ENCODE peak calls at places on chromosomes 7 and 10, in ten cellular contexts. R is astrocyte; F is adrenal gland; L is NT2/D1; S is HepG2; G is CD8-positive, alpha-beta memory T cell; P is colonic mucosa; E is neuronal stem cell; V is tibial artery; M is HAP-1. K is an unnamed sample.

GRCh38 chr10:114624941-114625780 is 32.9 kb downstream of the ABLIM1 start:
- DNase-seq in R (peak; percentile 60), F (no peak), L (no peak), S (peak; percentile 22), G (no peak), P (no peak), E (no peak), V (no peak), M (no peak), K (no peak)

GRCh38 chr7:35530124-35531109 is 164.5 kb downstream of the HERPUD2 start:
- DNase-seq in R (no peak), F (no peak), L (no peak), S (no peak), G (no peak), P (no peak), E (no peak), V (no peak), M (no peak), K (no peak)

GRCh38 chr10:26573674-26574073 is 123.8 kb upstream of the PDSS1 start:
- DNase-seq in R (no peak), F (no peak), L (no peak), S (no peak), G (no peak), P (no peak), E (no peak), V (no peak), M (no peak), K (no peak)

GRCh38 chr10:60521974-60522405 is 132.3 kb upstream of the ANK3 start:
- DNase-seq in R (peak; percentile 98), F (no peak), L (no peak), S (no peak), G (no peak), P (no peak), E (no peak), V (no peak), M (peak; percentile 35), K (no peak)

GRCh38 chr10:54800677-54801480 is at the start of gene PCDH15:
- DNase-seq in R (peak; percentile 53), F (peak; percentile 21), L (peak; percentile 27), S (peak; percentile 14), G (no peak), P (no peak), E (peak; percentile 49), V (no peak), M (peak; percentile 46), K (no peak)

GRCh38 chr10:7649673-7650330 is 17.0 kb downstream of the ITIH5 start:
- DNase-seq in R (no peak), F (no peak), L (no peak), S (no peak), G (no peak), P (no peak), E (no peak), V (peak; percentile 74), M (no peak), K (no peak)

GRCh38 chr7:102836206-102836938 is 76.4 kb upstream of the LRRC17 start:
- DNase-seq in R (peak; percentile 98), F (no peak), L (no peak), S (no peak), G (no peak), P (no peak), E (no peak), V (no peak), M (no peak), K (no peak)

GRCh38 chr7:98360221-98361124 is 40.4 kb downstream of the BAIAP2L1 start:
- DNase-seq in R (no peak), F (peak; percentile 90), L (peak; percentile 49), S (peak; percentile 51), G (no peak), P (peak; percentile 84), E (no peak), V (no peak), M (no peak), K (no peak)

GRCh38 chr10:70714245-70714644 is 41.9 kb downstream of the ADAMTS14 start:
- DNase-seq in R (no peak), F (no peak), L (no peak), S (no peak), G (no peak), P (no peak), E (no peak), V (no peak), M (no peak), K (no peak)

GRCh38 chr7:118169146-118169545 is 14.8 kb upstream of the LSM8 start:
- DNase-seq in R (no peak), F (no peak), L (no peak), S (no peak), G (no peak), P (no peak), E (no peak), V (no peak), M (no peak), K (no peak)

GRCh38 chr7:129606801-129607200 is 4.7 kb upstream of the NRF1 start:
- DNase-seq in R (no peak), F (no peak), L (no peak), S (no peak), G (no peak), P (no peak), E (no peak), V (no peak), M (no peak), K (no peak)

GRCh38 chr7:121797283-121798037 is 75.5 kb upstream of the PTPRZ1 start:
- DNase-seq in R (peak; percentile 64), F (no peak), L (no peak), S (no peak), G (no peak), P (no peak), E (peak; percentile 54), V (no peak), M (no peak), K (no peak)

GRCh38 chr10:70404906-70405824 is 1.2 kb downstream of the EIF4EBP2 start:
- DNase-seq in R (peak; percentile 97), F (peak; percentile 92), L (no peak), S (peak; percentile 83), G (peak; percentile 28), P (peak; percentile 87), E (no peak), V (peak; percentile 96), M (peak; percentile 80), K (no peak)

GRCh38 chr7:94856643-94857042 is 50.8 kb upstream of the PPP1R9A start:
- DNase-seq in R (peak; percentile 23), F (no peak), L (no peak), S (peak; percentile 5), G (no peak), P (no peak), E (no peak), V (no peak), M (no peak), K (no peak)

GRCh38 chr10:31599626-31600504 is 280.8 kb downstream of the ZEB1 start:
- DNase-seq in R (no peak), F (no peak), L (no peak), S (no peak), G (no peak), P (no peak), E (no peak), V (no peak), M (no peak), K (no peak)

GRCh38 chr7:39336457-39336856 is 229.7 kb upstream of the YAE1 start:
- DNase-seq in R (peak; percentile 37), F (no peak), L (no peak), S (no peak), G (no peak), P (no peak), E (no peak), V (no peak), M (no peak), K (no peak)

DNA sequence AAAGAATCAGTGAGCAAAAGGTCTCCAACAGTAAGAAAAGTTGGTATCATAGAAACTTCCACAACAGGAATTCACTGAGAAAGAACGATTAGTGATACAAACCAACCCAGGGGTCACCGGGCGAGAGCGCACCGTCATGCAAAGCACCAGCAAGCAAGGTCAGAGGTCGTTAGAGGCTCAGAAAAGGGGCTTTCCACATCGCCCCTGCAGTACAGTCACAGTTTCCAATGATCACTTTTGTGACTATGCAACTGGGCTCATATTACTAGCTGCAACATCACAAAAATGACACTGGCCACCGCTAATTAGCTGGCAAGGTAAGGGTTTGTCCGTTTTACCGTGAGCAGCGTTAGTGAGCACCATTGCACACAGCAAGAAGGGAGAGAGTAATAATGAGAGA is 237.3 kb downstream of the DNAJB6 start:
- DNase-seq in R (no peak), F (no peak), L (no peak), S (no peak), G (no peak), P (no peak), E (no peak), V (no peak), M (no peak), K (no peak)
- H3K9me3 ChIP-seq in R (no peaks in the 10 kb centered on the region), F (no peaks in the 10 kb centered on the region), L (no peaks in the 10 kb centered on the region), S (no peaks in the 10 kb centered on the region), G (no peaks in the 10 kb centered on the region), P (no peaks in the 10 kb centered on the region), E (no peaks in the 10 kb centered on the region), V (no peaks in the 10 kb centered on the region), M (no peaks in the 10 kb centered on the region), K (no peaks in the 10 kb centered on the region)

GRCh38 chr10:127827354-127828140 is 65.2 kb downstream of the CLRN3 start:
- DNase-seq in R (no peak), F (no peak), L (no peak), S (no peak), G (no peak), P (no peak), E (no peak), V (no peak), M (no peak), K (no peak)
- H3K9me3 ChIP-seq in R (no peaks in the 10 kb centered on the region), F (no peaks in the 10 kb centered on the region), L (peaks cover 5% of the 10 kb centered on the region), S (peaks cover 1% of the 10 kb centered on the region), G (no peaks in the 10 kb centered on the region), P (no peaks in the 10 kb centered on the region), E (no peaks in the 10 kb centered on the region), V (peaks cover 4% of the 10 kb centered on the region), M (no peaks in the 10 kb centered on the region), K (no peaks in the 10 kb centered on the region)

DNA sequence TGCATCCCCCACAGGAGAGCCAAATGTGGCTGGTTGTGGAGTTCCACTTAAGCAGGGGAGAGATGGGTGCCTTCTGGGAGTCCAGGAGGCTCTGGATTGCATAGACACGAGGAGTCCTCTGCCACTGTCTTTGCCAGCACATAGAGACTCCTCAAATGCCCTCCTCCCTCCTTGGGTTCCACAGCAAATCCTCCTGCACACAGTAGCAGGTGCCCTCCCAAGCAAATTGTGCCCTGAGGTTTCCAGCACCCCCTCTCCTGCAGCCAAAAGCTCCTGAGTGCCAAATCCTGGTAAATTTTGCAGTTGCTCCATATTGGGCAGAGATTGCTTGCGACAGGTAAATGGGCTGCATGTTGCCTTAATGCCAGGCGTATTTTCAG is 5.8 kb downstream of the EVX1 start:
- DNase-seq in R (no peak), F (no peak), L (no peak), S (no peak), G (no peak), P (no peak), E (no peak), V (no peak), M (no peak), K (no peak)
- H3K9me3 ChIP-seq in R (peaks cover 14% of the 10 kb centered on the region), F (no peaks in the 10 kb centered on the region), L (no peaks in the 10 kb centered on the region), S (no peaks in the 10 kb centered on the region), G (no peaks in the 10 kb centered on the region), P (no peaks in the 10 kb centered on the region), E (peaks cover 5% of the 10 kb centered on the region), V (no peaks in the 10 kb centered on the region), M (no peaks in the 10 kb centered on the region), K (no peaks in the 10 kb centered on the region)

DNA sequence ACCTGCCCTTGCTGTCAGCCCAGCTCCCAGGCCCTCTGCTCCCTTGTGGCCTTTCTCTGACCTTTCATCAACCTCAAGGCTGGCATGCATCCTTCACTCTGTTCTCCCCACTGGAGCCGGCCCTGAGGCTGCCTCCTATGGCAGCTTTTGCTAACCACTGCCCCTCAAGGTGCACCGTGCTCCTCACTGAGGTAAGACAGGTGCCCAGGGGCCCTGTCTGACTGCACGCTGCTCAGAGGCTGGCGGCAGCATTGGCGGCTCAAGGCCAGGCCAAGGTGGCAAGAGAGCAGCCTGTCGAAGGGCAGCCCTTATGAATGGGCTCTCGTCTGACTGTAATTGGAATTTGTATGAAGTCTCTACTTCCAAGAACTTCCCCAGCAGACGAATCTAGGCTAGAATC is 172.6 kb downstream of the ZNF248 start:
- DNase-seq in R (no peak), F (no peak), L (no peak), S (no peak), G (no peak), P (no peak), E (no peak), V (no peak), M (no peak), K (no peak)
- H3K9me3 ChIP-seq in R (peaks cover 10% of the 10 kb centered on the region), F (no peaks in the 10 kb centered on the region), L (no peaks in the 10 kb centered on the region), S (no peaks in the 10 kb centered on the region), G (no peaks in the 10 kb centered on the region), P (no peaks in the 10 kb centered on the region), E (no peaks in the 10 kb centered on the region), V (no peaks in the 10 kb centered on the region), M (no peaks in the 10 kb centered on the region), K (no peaks in the 10 kb centered on the region)

K was measured in T-helper 17 cell.